ENCODE peak calls at places on chromosomes 2 and 18, in nine cellular contexts. N, H, R, M, S, T, Y, A and J are unnamed samples. For H3K27me3 and H3K4me1, the result is how much of the 10 kb centered on the place peaks cover.

GRCh38 chr2:55418072-55418471 is 1.6 kb downstream of the CCDC88A start:
- DNase-seq in N (peak), H (no peak), R (no peak), M (no peak), S (no peak), T (no peak), Y (no peak), A (no peak), J (peak)

GRCh38 chr2:48589170-48589767 is 28.4 kb upstream of the GTF2A1L start:
- DNase-seq in N (peak), H (peak), R (no peak), M (peak), S (no peak), T (peak), Y (peak), A (no peak), J (no peak)

GRCh38 chr2:47541848-47542450 is 139.0 kb downstream of the MSH2 start:
- DNase-seq in N (no peak), H (no peak), R (no peak), M (no peak), S (no peak), T (no peak), Y (no peak), A (no peak), J (no peak)

GRCh38 chr2:163778045-163778753 is 42.4 kb upstream of the FIGN start:
- DNase-seq in N (peak), H (peak), R (peak), M (no peak), S (no peak), T (peak), Y (no peak), A (no peak), J (peak)

GRCh38 chr2:223093436-223093839 is 41.4 kb downstream of the KCNE4 start:
- DNase-seq in N (peak), H (no peak), R (no peak), M (peak), S (no peak), T (peak), Y (no peak), A (peak), J (peak)

GRCh38 chr2:61196671-61197070 is 34.7 kb downstream of the C2orf74 start:
- DNase-seq in N (no peak), H (no peak), R (no peak), M (no peak), S (no peak), T (no peak), Y (no peak), A (no peak), J (no peak)

GRCh38 chr2:221518201-221518936 is 53.7 kb downstream of the EPHA4 start:
- DNase-seq in N (peak), H (no peak), R (peak), M (no peak), S (peak), T (peak), Y (no peak), A (no peak), J (no peak)

GRCh38 chr18:46220116-46220515 is 115.9 kb downstream of the HAUS1 start:
- DNase-seq in N (peak), H (no peak), R (no peak), M (no peak), S (no peak), T (peak), Y (no peak), A (no peak), J (no peak)

GRCh38 chr2:197573608-197574007 is 57.7 kb downstream of the MOB4 start:
- DNase-seq in N (no peak), H (no peak), R (no peak), M (no peak), S (no peak), T (no peak), Y (no peak), A (no peak), J (no peak)

GRCh38 chr2:185242462-185242861 is 496.1 kb upstream of the FSIP2 start:
- DNase-seq in N (no peak), H (no peak), R (no peak), M (no peak), S (no peak), T (no peak), Y (no peak), A (no peak), J (no peak)

GRCh38 chr2:207241198-207241597 is 75.5 kb upstream of the KLF7 start:
- DNase-seq in N (peak), H (no peak), R (no peak), M (no peak), S (no peak), T (peak), Y (no peak), A (no peak), J (no peak)

GRCh38 chr2:33230133-33230618 is 246.3 kb upstream of the RASGRP3 start:
- DNase-seq in N (no peak), H (no peak), R (no peak), M (no peak), S (no peak), T (no peak), Y (no peak), A (no peak), J (no peak)

GRCh38 chr2:161976300-161976699 is 97.7 kb downstream of the DPP4 start:
- DNase-seq in N (no peak), H (no peak), R (no peak), M (no peak), S (no peak), T (no peak), Y (no peak), A (no peak), J (no peak)

GRCh38 chr18:74748809-74749208 is 151.1 kb downstream of the ZNF407 start:
- DNase-seq in N (no peak), H (no peak), R (no peak), M (no peak), S (no peak), T (no peak), Y (no peak), A (no peak), J (no peak)

GRCh38 chr2:80392446-80392845 is 87.9 kb upstream of the LRRTM1 start:
- DNase-seq in N (peak), H (no peak), R (no peak), M (no peak), S (no peak), T (peak), Y (no peak), A (no peak), J (no peak)

GRCh38 chr18:76441668-76442412 is 53.2 kb downstream of the ZNF516 start:
- DNase-seq in N (no peak), H (no peak), R (no peak), M (no peak), S (no peak), T (no peak), Y (no peak), A (no peak), J (no peak)

GRCh38 chr2:28348149-28348567 is 44.5 kb upstream of the FOSL2 start:
- DNase-seq in N (no peak), H (no peak), R (no peak), M (no peak), S (no peak), T (no peak), Y (no peak), A (no peak), J (no peak)

GRCh38 chr18:5275872-5276271 is 19.7 kb downstream of the ZBTB14 start:
- DNase-seq in N (no peak), H (no peak), R (no peak), M (no peak), S (no peak), T (no peak), Y (no peak), A (no peak), J (no peak)

GRCh38 chr2:165238295-165238694 is 919 bp upstream of the SCN2A start:
- DNase-seq in N (peak), H (no peak), R (no peak), M (no peak), S (no peak), T (peak), Y (no peak), A (no peak), J (no peak)

GRCh38 chr2:219274392-219274921 is 4.7 kb upstream of the DNAJB2 start:
- DNase-seq in N (peak), H (no peak), R (peak), M (no peak), S (no peak), T (peak), Y (no peak), A (no peak), J (peak)

GRCh38 chr2:126658910-126659613 is 3.1 kb downstream of the GYPC start:
- DNase-seq in N (peak), H (no peak), R (no peak), M (peak), S (peak), T (peak), Y (peak), A (peak), J (no peak)

GRCh38 chr2:239385096-239386000 is 15.5 kb downstream of the HDAC4 start:
- DNase-seq in N (no peak), H (no peak), R (no peak), M (no peak), S (no peak), T (no peak), Y (no peak), A (no peak), J (no peak)

GRCh38 chr2:25323042-25323514 is 18.6 kb downstream of the DNMT3A start:
- DNase-seq in N (peak), H (no peak), R (no peak), M (no peak), S (no peak), T (peak), Y (no peak), A (no peak), J (no peak)

GRCh38 chr2:161576421-161576820 is 47.8 kb upstream of the SLC4A10 start:
- DNase-seq in N (no peak), H (peak), R (no peak), M (no peak), S (no peak), T (no peak), Y (no peak), A (no peak), J (no peak)

GRCh38 chr2:161426788-161427412 is 10.8 kb downstream of the TBR1 start:
- DNase-seq in N (peak), H (no peak), R (no peak), M (no peak), S (peak), T (no peak), Y (no peak), A (no peak), J (no peak)

GRCh38 chr2:66569321-66569851 is 134.5 kb downstream of the MEIS1 start:
- DNase-seq in N (peak), H (peak), R (no peak), M (peak), S (no peak), T (peak), Y (no peak), A (no peak), J (no peak)

GRCh38 chr2:232668805-232669444 is 28.2 kb upstream of the GIGYF2 start:
- DNase-seq in N (peak), H (no peak), R (no peak), M (peak), S (no peak), T (no peak), Y (no peak), A (no peak), J (no peak)

GRCh38 chr2:196568506-196568905 is 71.0 kb upstream of the CCDC150 start:
- DNase-seq in N (no peak), H (no peak), R (no peak), M (no peak), S (no peak), T (no peak), Y (no peak), A (no peak), J (no peak)

GRCh38 chr18:616380-616995 is 19.7 kb downstream of the CLUL1 start:
- DNase-seq in N (peak), H (peak), R (no peak), M (no peak), S (no peak), T (peak), Y (no peak), A (no peak), J (no peak)

GRCh38 chr18:14086459-14087231 is 45.6 kb downstream of the ZNF519 start:
- DNase-seq in N (peak), H (peak), R (no peak), M (no peak), S (no peak), T (peak), Y (no peak), A (no peak), J (peak)

GRCh38 chr2:238238311-238238765 is 1.5 kb downstream of the HES6 start:
- DNase-seq in N (no peak), H (no peak), R (no peak), M (no peak), S (no peak), T (no peak), Y (no peak), A (no peak), J (no peak)

GRCh38 chr2:238239552-238239871 is 326 bp downstream of the HES6 start:
- DNase-seq in N (peak), H (no peak), R (peak), M (no peak), S (no peak), T (no peak), Y (peak), A (no peak), J (no peak)

GRCh38 chr2:238239872-238240760 is at the start of gene HES6:
- DNase-seq in N (peak), H (peak), R (peak), M (peak), S (peak), T (peak), Y (peak), A (peak), J (peak)

GRCh38 chr2:238237441-238237840 is 2.4 kb downstream of the HES6 start:
- DNase-seq in N (no peak), H (no peak), R (no peak), M (no peak), S (no peak), T (no peak), Y (no peak), A (no peak), J (no peak)

DNA sequence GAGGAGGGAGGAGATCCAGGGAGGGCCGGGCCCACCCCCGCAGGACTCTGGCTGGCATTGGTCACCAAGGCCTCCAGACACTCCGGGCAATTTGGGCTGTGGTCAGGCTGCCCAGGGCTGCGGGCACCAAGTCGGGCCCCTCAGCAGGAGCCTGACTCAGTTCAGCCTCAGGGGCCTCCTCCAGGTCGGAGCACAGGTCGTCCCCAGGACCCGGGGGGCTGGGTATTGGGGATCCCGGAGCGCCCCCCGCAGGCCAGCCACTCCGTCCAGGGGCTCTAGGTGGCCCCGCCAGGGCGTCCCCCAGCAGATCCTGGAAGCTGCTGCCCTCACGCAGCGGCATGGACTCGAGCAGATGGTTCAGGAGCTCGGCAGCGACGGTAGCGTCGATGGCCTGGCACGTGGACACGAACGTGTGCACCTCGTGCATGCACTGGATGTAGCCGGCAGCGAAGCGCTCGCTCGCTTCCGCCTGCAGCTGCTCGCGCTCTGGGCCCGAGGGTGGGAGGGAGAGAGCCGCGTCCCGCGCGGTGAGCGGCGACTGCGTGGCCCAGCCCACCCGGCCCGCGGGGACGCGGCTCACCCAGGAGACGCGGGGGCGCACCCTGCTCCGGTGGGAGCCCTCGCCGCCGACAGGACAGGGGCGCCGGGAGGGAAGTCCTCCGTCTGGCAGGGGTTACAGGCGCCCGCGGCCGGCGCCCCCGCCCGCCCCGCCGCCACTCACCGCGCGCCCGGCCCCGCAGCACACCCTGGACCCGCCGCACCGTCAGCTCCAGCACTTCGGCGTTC is 879 bp downstream of the HES6 start:
- DNase-seq in N (peak), H (no peak), R (no peak), M (no peak), S (no peak), T (no peak), Y (peak), A (peak), J (no peak)
- H3K27me3 ChIP-seq in N (under half), H (under half), R (under half), M (under half), S (under half), T (under half), Y (under half), A (under half), J (under half)

GRCh38 chr2:191679818-191680600 is 2.1 kb downstream of the NABP1 start:
- DNase-seq in N (peak), H (no peak), R (peak), M (no peak), S (no peak), T (peak), Y (no peak), A (no peak), J (no peak)

GRCh38 chr2:191686079-191686478 is 8.1 kb downstream of the NABP1 start:
- DNase-seq in N (no peak), H (no peak), R (no peak), M (no peak), S (no peak), T (no peak), Y (no peak), A (no peak), J (no peak)

GRCh38 chr2:191678437-191679110 is 638 bp downstream of the NABP1 start:
- DNase-seq in N (no peak), H (peak), R (peak), M (peak), S (peak), T (no peak), Y (peak), A (peak), J (no peak)

GRCh38 chr2:191680639-191681038 is 2.7 kb downstream of the NABP1 start:
- DNase-seq in N (no peak), H (no peak), R (no peak), M (no peak), S (no peak), T (no peak), Y (no peak), A (no peak), J (no peak)

DNA sequence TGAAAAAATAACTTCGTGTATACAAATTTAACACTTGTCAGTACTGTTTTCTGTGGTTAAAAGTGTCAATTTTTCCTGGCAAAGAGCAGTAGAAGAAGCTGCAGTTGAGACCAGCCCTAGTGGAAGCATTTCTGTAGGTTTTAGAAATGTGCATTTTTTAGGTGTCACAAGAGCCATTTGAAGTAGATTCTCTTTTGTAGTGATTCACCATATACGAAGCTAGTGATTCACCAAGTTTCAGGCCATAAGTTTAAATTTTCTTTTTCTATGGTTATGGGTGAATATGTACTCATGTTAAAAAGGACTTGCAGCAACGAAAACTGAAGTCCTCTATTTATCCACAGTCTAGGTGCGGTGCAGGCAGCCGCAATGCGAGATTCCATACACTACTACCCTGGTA is 4.2 kb downstream of the NABP1 start:
- DNase-seq in N (peak), H (no peak), R (no peak), M (no peak), S (no peak), T (peak), Y (no peak), A (no peak), J (no peak)
- H3K4me1 ChIP-seq in N (under half), H (under half), R (half or more), M (under half), S (under half), T (under half), Y (under half), A (under half), J (half or more)

GRCh38 chr2:84878459-84878858 is 2.4 kb downstream of the TRABD2A start:
- DNase-seq in N (no peak), H (no peak), R (no peak), M (no peak), S (peak), T (no peak), Y (no peak), A (no peak), J (no peak)
- H3K27me3 ChIP-seq in N (under half), H (under half), R (half or more), M (under half), S (under half), T (under half), Y (under half), A (under half), J (under half)

DNA sequence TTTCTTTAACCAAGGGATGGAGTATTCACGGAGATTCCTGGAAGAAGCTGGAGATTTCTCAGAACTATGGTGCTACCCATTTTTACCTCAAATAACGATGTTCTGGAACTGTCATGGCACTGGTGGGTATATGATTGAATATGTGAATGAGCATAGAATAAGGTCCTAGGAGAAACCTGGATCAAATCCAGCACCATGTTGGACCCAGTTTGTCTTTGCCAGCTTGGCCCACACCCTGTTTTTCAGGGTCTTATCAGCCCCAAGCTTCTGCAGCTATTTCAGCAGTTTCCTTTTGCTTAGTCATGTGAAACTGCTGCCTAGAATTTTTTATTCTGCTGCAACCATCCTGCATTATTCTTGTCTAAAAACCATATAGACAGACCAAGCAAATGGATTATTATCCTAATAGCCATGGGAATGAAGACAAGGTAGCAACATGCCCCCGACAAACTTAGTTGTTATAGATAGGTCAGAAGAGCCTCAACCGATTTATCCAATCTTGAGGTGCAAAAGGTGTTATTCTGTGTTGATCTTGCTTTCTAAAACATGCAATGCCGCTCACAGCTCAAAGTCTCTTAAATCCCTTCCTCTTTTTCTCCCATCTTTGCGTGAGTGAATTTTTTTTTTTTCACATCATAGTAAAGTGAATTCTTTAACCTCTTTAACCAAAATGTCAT is 133.6 kb downstream of the PRPF40A start:
- DNase-seq in N (no peak), H (no peak), R (no peak), M (no peak), S (no peak), T (no peak), Y (no peak), A (no peak), J (no peak)
- H3K4me1 ChIP-seq in N (under half), H (under half), R (under half), M (under half), S (under half), T (under half), Y (under half), A (under half), J (under half)

DNA sequence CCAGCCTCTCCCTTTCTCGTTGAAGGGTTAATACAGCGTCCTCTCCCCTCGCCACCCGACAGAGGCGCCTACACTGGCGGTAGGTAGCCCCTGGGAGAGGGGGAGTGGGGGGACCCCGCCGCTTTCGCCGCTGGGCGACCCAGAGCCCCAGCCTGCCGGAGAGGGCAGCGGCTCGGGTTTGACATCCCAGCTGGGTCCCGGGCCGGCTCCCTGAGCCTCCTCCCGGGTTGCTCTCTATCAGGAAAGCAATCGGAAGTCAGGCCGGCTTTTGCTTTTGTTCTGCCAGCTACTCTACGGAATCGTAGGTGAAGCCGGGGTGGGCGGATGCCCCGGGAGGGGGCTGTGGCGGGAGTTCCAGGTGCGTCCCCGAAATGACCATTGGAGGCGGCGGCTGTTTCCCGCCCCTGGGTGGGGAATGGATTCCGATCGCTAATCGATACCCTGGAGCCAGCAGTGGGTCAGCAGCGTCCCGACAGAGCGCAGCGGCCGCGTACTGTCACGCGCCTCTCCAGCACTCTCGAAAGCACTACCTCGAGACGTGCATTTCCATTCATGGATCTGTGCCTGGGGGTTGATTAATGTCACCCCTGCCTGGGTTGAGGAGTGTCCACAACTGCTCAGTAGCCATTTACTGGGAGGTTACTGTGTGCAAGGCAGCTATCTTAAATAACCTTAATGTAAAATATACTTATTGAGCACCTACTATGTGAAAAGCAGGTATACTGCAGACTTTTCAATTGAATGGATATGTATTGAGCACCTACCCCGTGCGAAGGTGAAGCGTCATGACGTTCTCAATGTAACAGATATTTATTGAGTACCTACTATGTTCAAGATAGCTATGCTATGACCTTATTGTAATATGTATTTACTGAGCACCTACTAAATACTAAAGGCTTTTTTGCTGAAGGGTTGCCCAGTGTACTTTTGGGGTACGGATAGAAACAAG is 1.1 kb downstream of the MAPK4 start:
- DNase-seq in N (no peak), H (peak), R (no peak), M (peak), S (no peak), T (no peak), Y (no peak), A (peak), J (peak)
- H3K27me3 ChIP-seq in N (under half), H (under half), R (under half), M (under half), S (under half), T (under half), Y (half or more), A (under half), J (half or more)